ENCODE peak calls at places on chromosomes 11 and 22, in four cellular contexts. X is heart left ventricle; Q is CD8-positive, alpha-beta memory T cell; S is colonic mucosa. I is an unnamed sample. For H3K36me3, the result is how much of the 10 kb centered on the place peaks cover.

GRCh38 chr11:116357769-116358544 is 414.8 kb downstream of the BUD13 start:
- DNase-seq in X (no peak), Q (no peak), S (peak), I (peak)

GRCh38 chr11:80603472-80603871 is 1162.6 kb upstream of the TENM4 start:
- DNase-seq in X (no peak), Q (no peak), S (peak), I (no peak)

GRCh38 chr11:32575070-32575469 is 8.6 kb upstream of the EIF3M start:
- DNase-seq in X (no peak), Q (no peak), S (no peak), I (no peak)

GRCh38 chr11:116690623-116691022 is 82.2 kb downstream of the BUD13 start:
- DNase-seq in X (no peak), Q (no peak), S (no peak), I (no peak)

GRCh38 chr22:46742576-46743221 is 4.6 kb upstream of the CERK start:
- DNase-seq in X (no peak), Q (no peak), S (peak), I (no peak)

GRCh38 chr11:46686886-46687810 is 13.3 kb downstream of the ARHGAP1 start:
- DNase-seq in X (no peak), Q (no peak), S (no peak), I (no peak)

GRCh38 chr22:46626911-46627805 is 7.0 kb downstream of the GRAMD4 start:
- DNase-seq in X (no peak), Q (no peak), S (no peak), I (peak)

GRCh38 chr11:133828861-133829260 is 16.5 kb downstream of the SPATA19 start:
- DNase-seq in X (no peak), Q (no peak), S (no peak), I (no peak)

GRCh38 chr11:31493235-31493634 is 16.2 kb downstream of the IMMP1L start:
- DNase-seq in X (no peak), Q (no peak), S (no peak), I (no peak)

GRCh38 chr11:18392434-18393321 is 1.7 kb upstream of the LDHA start:
- DNase-seq in X (no peak), Q (no peak), S (no peak), I (no peak)

GRCh38 chr22:18954941-18955571 is 19.0 kb upstream of the PRODH start:
- DNase-seq in X (no peak), Q (no peak), S (no peak), I (no peak)

GRCh38 chr11:62922189-62922589 is 1.0 kb upstream of the CHRM1 start:
- DNase-seq in X (no peak), Q (no peak), S (no peak), I (no peak)

GRCh38 chr11:125376856-125377255 is 119.2 kb downstream of the FEZ1 start:
- DNase-seq in X (no peak), Q (no peak), S (no peak), I (no peak)

GRCh38 chr11:60785806-60786361 is 751 bp downstream of the MS4A10 start:
- DNase-seq in X (no peak), Q (no peak), S (no peak), I (no peak)

GRCh38 chr11:91163619-91164451 is 941.0 kb upstream of the CHORDC1 start:
- DNase-seq in X (no peak), Q (no peak), S (no peak), I (no peak)

GRCh38 chr22:47987885-47988515 is 1225.5 kb downstream of the TBC1D22A start:
- DNase-seq in X (no peak), Q (no peak), S (no peak), I (no peak)

GRCh38 chr22:27751277-27752070 is 50.1 kb downstream of the MN1 start:
- DNase-seq in X (peak), Q (no peak), S (no peak), I (no peak)
- H3K27ac ChIP-seq in X (no peak), Q (no peak), S (no peak), I (no peak)

GRCh38 chr22:41437198-41437597 is 9.4 kb downstream of the TOB2 start:
- DNase-seq in X (no peak), Q (no peak), S (no peak), I (no peak)

GRCh38 chr22:41429946-41430332 is 16.7 kb downstream of the TOB2 start:
- DNase-seq in X (no peak), Q (no peak), S (no peak), I (no peak)

GRCh38 chr22:41431656-41432055 is 14.9 kb downstream of the TOB2 start:
- DNase-seq in X (no peak), Q (no peak), S (no peak), I (no peak)

GRCh38 chr22:41436322-41437113 is 10.1 kb downstream of the TOB2 start:
- DNase-seq in X (no peak), Q (no peak), S (no peak), I (no peak)

DNA sequence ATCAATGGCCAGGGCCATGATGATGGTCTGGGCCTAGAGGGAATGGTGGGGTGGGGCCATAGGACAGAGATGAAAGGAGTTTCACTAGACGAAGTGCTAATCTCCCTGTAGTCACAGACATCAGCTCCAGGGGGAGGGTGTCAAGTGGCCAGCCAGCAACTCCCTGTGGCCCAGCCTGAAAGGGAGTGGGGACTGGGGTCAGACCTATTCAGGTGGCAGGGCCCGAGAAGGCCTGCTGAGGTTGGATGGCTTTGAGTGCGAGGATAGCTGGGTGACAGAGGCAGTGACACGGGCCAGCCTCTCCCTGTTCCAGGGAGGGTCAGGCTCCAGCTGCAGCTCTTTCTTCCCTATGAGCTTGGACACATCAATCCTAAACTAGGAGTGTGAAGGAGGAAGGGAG is 11.0 kb downstream of the TOB2 start:
- DNase-seq in X (no peak), Q (no peak), S (no peak), I (no peak)
- H3K36me3 ChIP-seq in X (half or more), Q (under half), S (under half), I (under half)

GRCh38 chr22:40567106-40567505 is 69.4 kb downstream of the MRTFA start:
- DNase-seq in X (no peak), Q (no peak), S (no peak), I (no peak)
- H3K27ac ChIP-seq in X (no peak), Q (no peak), S (no peak), I (no peak)

GRCh38 chr11:119839504-119840133 is 110.6 kb upstream of the NECTIN1 start:
- DNase-seq in X (no peak), Q (no peak), S (no peak), I (no peak)
- H3K36me3 ChIP-seq in X (under half), Q (under half), S (under half), I (under half)

GRCh38 chr22:28795932-28796856 is 4.2 kb downstream of the XBP1 start:
- DNase-seq in X (no peak), Q (no peak), S (no peak), I (no peak)

GRCh38 chr22:28791841-28792490 is 8.4 kb downstream of the XBP1 start:
- DNase-seq in X (no peak), Q (no peak), S (no peak), I (no peak)

GRCh38 chr22:28792491-28793383 is 7.6 kb downstream of the XBP1 start:
- DNase-seq in X (no peak), Q (no peak), S (no peak), I (no peak)

GRCh38 chr22:28793976-28794584 is 6.3 kb downstream of the XBP1 start:
- DNase-seq in X (no peak), Q (no peak), S (no peak), I (no peak)

GRCh38 chr22:28795071-28795693 is 5.2 kb downstream of the XBP1 start:
- DNase-seq in X (no peak), Q (no peak), S (no peak), I (no peak)
- H3K27ac ChIP-seq in X (no peak), Q (no peak), S (no peak), I (no peak)

DNA sequence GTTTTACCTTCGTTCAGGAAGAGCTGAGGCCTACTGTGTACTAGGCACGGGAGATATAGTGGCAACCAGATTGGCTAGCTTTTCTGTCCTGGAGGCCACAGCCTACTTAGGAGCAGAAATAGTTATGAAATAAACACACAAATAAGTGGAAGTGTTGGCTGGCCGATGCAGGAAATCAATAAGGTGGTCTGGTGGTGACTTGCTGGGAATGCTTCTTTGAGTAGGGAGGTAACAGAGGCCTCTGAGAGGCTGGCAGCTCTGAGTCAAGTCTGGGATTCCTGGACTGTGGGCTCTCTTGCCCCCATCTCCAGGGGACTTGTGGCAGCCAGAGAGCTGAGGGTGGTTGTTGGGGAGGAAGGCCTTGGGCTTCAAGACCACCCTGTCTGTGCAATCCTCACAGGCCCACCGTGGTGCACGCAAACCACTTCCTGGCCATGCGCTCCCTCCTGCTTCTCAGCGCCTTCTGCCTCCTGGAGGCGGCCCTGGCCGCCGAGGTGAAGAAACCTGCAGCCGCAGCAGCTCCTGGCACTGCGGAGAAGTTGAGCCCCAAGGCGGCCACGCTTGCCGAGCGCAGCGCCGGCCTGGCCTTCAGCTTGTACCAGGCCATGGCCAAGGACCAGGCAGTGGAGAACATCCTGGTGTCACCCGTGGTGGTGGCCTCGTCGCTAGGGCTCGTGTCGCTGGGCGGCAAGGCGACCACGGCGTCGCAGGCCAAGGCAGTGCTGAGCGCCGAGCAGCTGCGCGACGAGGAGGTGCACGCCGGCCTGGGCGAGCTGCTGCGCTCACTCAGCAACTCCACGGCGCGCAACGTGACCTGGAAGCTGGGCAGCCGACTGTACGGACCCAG is 4.1 kb downstream of the SERPINH1 start:
- DNase-seq in X (no peak), Q (no peak), S (no peak), I (no peak)
- H3K36me3 ChIP-seq in X (half or more), Q (under half), S (under half), I (under half)

GRCh38 chr11:16242806-16243205 is 113.5 kb downstream of the SOX6 start:
- DNase-seq in X (no peak), Q (no peak), S (no peak), I (no peak)

GRCh38 chr11:16240687-16241086 is 115.7 kb downstream of the SOX6 start:
- DNase-seq in X (no peak), Q (no peak), S (no peak), I (no peak)

GRCh38 chr11:16239130-16240105 is 116.9 kb downstream of the SOX6 start:
- DNase-seq in X (no peak), Q (no peak), S (no peak), I (no peak)
- H3K27ac ChIP-seq in X (peak), Q (no peak), S (no peak), I (no peak)

GRCh38 chr11:8989411-8989810 is 14.4 kb downstream of the NRIP3 start:
- DNase-seq in X (no peak), Q (no peak), S (no peak), I (no peak)
- H3K36me3 ChIP-seq in X (under half), Q (under half), S (under half), I (under half)

GRCh38 chr11:128400382-128401203 is 186.8 kb downstream of the ETS1 start:
- DNase-seq in X (no peak), Q (no peak), S (no peak), I (no peak)

GRCh38 chr11:128399186-128399585 is 188.2 kb downstream of the ETS1 start:
- DNase-seq in X (no peak), Q (no peak), S (no peak), I (no peak)

GRCh38 chr11:128397362-128397761 is 190.0 kb downstream of the ETS1 start:
- DNase-seq in X (no peak), Q (no peak), S (no peak), I (no peak)

GRCh38 chr11:128398517-128399152 is 188.7 kb downstream of the ETS1 start:
- DNase-seq in X (no peak), Q (no peak), S (no peak), I (no peak)

DNA sequence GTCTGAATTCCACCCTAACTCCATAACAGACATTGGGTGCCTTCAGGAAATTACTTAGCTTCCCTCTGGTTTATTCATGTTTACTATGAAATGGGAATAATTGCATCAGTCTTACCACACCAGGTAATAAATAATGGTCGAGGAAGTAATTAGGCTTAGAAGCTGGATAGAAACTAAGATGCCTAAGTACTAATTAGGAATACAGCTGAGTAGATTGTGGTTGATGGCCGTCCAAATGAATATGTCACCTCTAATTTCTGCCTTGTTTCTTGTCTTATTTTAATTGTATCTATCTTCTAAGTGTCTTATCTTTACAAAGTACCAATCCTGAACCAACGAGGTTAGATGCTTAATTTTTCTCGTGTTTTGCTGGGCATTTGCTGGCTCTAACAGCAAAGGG is 187.6 kb downstream of the ETS1 start:
- DNase-seq in X (no peak), Q (no peak), S (no peak), I (no peak)
- H3K27ac ChIP-seq in X (no peak), Q (no peak), S (no peak), I (no peak)